ENCODE peak calls at places on chromosomes 16 and 17, in six cellular contexts. U is fibroblast of the aortic adventitia, E is IMR-90, W is heart left ventricle, B is gastrocnemius medialis, Q is GM12865. Z is an unnamed sample.

GRCh38 chr17:60305141-60305540 is 86.8 kb downstream of the USP32 start:
- DNase-seq in U (no peak), E (no peak), W (no peak), B (no peak), Q (peak), Z (no peak)

GRCh38 chr17:78897639-78897996 is 5.4 kb downstream of the CEP295NL start:
- DNase-seq in U (no peak), E (no peak), W (no peak), B (no peak), Q (no peak), Z (no peak)

GRCh38 chr16:50841081-50841886 is 99.4 kb downstream of the CYLD start:
- DNase-seq in U (peak), E (no peak), W (no peak), B (no peak), Q (peak), Z (no peak)

GRCh38 chr17:61837175-61838051 is 25.9 kb downstream of the BRIP1 start:
- DNase-seq in U (peak), E (peak), W (peak), B (no peak), Q (peak), Z (peak)

GRCh38 chr16:81720973-81721907 is 57.9 kb upstream of the PLCG2 start:
- DNase-seq in U (peak), E (peak), W (no peak), B (no peak), Q (no peak), Z (peak)

GRCh38 chr17:46950997-46951621 is 27.9 kb downstream of the RPRML start:
- DNase-seq in U (no peak), E (no peak), W (no peak), B (no peak), Q (no peak), Z (no peak)

GRCh38 chr16:55543470-55543869 is 23.0 kb upstream of the CAPNS2 start:
- DNase-seq in U (peak), E (peak), W (no peak), B (no peak), Q (no peak), Z (peak)

GRCh38 chr17:29237476-29238132 is 9.1 kb upstream of the CRYBA1 start:
- DNase-seq in U (peak), E (peak), W (no peak), B (no peak), Q (no peak), Z (peak)

GRCh38 chr16:31200821-31201510 is 1.6 kb downstream of the PYCARD start:
- DNase-seq in U (no peak), E (no peak), W (no peak), B (no peak), Q (peak), Z (peak)

GRCh38 chr17:79997004-79997673 is 38.5 kb downstream of the TBC1D16 start:
- DNase-seq in U (no peak), E (no peak), W (no peak), B (no peak), Q (peak), Z (no peak)

GRCh38 chr16:68434654-68435210 is 13.6 kb downstream of the SMPD3 start:
- DNase-seq in U (no peak), E (no peak), W (no peak), B (no peak), Q (no peak), Z (no peak)

GRCh38 chr16:53518550-53519416 is 15.8 kb upstream of the AKTIP start:
- DNase-seq in U (peak), E (peak), W (peak), B (peak), Q (peak), Z (peak)

GRCh38 chr16:57525761-57526160 is 10.6 kb downstream of the CCDC102A start:
- DNase-seq in U (no peak), E (no peak), W (no peak), B (no peak), Q (no peak), Z (no peak)

GRCh38 chr17:74854792-74855191 is 4.9 kb downstream of the GRIN2C start:
- DNase-seq in U (no peak), E (no peak), W (no peak), B (no peak), Q (no peak), Z (no peak)

GRCh38 chr17:82315703-82316358 is 1.6 kb downstream of the CD7 start:
- DNase-seq in U (no peak), E (no peak), W (no peak), B (no peak), Q (no peak), Z (no peak)

GRCh38 chr16:89598199-89598598 is 15.2 kb upstream of the DPEP1 start:
- DNase-seq in U (peak), E (peak), W (no peak), B (no peak), Q (peak), Z (no peak)

GRCh38 chr16:89358030-89359005 is 132.0 kb downstream of the ANKRD11 start:
- DNase-seq in U (no peak), E (no peak), W (no peak), B (no peak), Q (peak), Z (no peak)

GRCh38 chr17:64573214-64573613 is 66.4 kb downstream of the CEP95 start:
- DNase-seq in U (no peak), E (no peak), W (no peak), B (no peak), Q (no peak), Z (no peak)

GRCh38 chr16:68275611-68276191 is 11.4 kb downstream of the SLC7A6 start:
- DNase-seq in U (no peak), E (no peak), W (no peak), B (no peak), Q (peak), Z (no peak)

GRCh38 chr16:66510298-66510697 is 39.6 kb downstream of the TK2 start:
- DNase-seq in U (no peak), E (no peak), W (no peak), B (no peak), Q (no peak), Z (no peak)

GRCh38 chr16:86865866-86866675 is 287.7 kb downstream of the FOXL1 start:
- DNase-seq in U (no peak), E (peak), W (peak), B (peak), Q (no peak), Z (peak)

GRCh38 chr16:83878838-83879237 is 20.1 kb upstream of the MLYCD start:
- DNase-seq in U (peak), E (peak), W (no peak), B (no peak), Q (no peak), Z (peak)

GRCh38 chr17:596287-596686 is 118.4 kb downstream of the VPS53 start:
- DNase-seq in U (no peak), E (peak), W (no peak), B (no peak), Q (no peak), Z (peak)

GRCh38 chr16:88464447-88465318 is 11.6 kb downstream of the ZFPM1 start:
- DNase-seq in U (peak), E (no peak), W (no peak), B (no peak), Q (no peak), Z (peak)

GRCh38 chr16:27764869-27765675 is 215.1 kb downstream of the KATNIP start:
- DNase-seq in U (no peak), E (no peak), W (no peak), B (no peak), Q (no peak), Z (peak)

GRCh38 chr16:813916-814412 is 13.4 kb upstream of the GNG13 start:
- DNase-seq in U (no peak), E (no peak), W (no peak), B (no peak), Q (no peak), Z (no peak)
- H3K4me3 ChIP-seq in U (no peak), E (no peak), W (peak), B (no peak), Q (no peak), Z (no peak)

DNA sequence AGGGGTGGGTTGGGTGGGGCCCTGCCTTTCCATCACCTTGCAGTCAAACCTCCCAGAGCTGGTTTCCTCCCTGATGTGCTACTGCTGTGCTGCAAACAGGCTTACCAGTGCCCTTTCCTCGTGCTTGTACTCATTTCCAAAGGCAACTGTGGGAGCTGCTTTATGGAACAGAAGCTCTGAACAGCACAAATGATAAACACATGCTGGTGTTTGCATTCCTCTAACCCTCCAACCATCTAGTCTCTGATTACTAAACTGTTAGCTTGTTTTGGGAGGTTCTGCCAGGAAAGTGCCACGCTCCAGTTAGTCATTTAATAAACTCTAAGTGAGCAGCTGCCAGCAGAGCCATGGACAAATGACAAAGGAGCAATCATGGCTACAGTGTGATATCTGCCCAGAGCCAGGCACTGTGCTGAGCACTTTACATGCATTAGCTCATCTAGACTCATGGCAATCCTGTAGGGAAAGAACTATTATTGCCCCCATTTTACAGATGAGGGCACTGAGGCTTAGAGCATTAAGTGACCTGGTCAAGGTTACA is 110.4 kb downstream of the VAT1L start:
- DNase-seq in U (peak), E (peak), W (no peak), B (no peak), Q (no peak), Z (peak)
- H3K4me3 ChIP-seq in U (no peak), E (no peak), W (no peak), B (no peak), Q (no peak), Z (no peak)

DNA sequence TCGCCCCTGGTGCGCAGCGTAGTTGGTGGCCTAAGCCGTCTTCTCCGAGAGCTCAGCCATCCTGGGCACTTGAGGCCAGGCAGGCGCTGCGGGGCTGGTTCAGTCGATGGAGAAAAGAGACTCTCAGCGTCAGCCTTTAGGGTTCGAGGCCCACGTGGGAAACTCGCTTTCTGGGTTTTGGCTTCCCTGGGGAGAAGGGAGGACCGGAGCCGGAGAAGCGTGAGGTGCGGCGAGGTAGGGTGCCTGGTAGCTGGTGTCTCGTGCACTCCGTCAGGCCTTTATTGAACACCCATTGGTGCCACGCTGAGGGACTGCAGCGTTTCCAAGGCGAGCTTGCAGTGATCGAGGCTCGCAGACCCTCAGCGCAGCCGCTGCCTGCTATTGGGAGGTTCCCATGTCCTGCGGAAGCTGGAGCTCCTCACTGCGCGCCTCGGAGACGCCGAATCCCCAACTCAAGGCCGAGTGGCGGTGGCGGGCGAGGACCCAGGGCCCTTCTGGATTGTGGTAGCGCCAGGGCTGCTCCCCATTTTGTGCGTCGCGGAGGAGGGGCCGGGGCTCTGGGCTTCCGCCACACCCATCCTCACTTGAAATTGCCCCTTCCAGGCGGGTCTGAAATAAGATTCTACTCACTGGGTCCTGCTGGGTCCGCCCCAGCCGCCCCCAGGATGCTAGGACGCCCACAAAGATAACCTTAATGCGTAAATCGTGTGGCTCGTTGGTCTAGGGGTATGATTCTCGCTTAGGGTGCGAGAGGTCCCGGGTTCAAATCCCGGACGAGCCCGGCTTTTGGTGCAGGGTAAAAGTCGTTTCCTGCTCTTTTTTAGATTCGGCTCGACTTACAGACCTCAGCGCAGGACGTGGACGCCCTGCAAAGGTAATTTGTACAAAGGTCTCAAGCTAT is 1.2 kb downstream of the OR1F1 start:
- DNase-seq in U (peak), E (peak), W (no peak), B (no peak), Q (peak), Z (peak)
- H3K4me3 ChIP-seq in U (peak), E (peak), W (peak), B (peak), Q (peak), Z (peak)

DNA sequence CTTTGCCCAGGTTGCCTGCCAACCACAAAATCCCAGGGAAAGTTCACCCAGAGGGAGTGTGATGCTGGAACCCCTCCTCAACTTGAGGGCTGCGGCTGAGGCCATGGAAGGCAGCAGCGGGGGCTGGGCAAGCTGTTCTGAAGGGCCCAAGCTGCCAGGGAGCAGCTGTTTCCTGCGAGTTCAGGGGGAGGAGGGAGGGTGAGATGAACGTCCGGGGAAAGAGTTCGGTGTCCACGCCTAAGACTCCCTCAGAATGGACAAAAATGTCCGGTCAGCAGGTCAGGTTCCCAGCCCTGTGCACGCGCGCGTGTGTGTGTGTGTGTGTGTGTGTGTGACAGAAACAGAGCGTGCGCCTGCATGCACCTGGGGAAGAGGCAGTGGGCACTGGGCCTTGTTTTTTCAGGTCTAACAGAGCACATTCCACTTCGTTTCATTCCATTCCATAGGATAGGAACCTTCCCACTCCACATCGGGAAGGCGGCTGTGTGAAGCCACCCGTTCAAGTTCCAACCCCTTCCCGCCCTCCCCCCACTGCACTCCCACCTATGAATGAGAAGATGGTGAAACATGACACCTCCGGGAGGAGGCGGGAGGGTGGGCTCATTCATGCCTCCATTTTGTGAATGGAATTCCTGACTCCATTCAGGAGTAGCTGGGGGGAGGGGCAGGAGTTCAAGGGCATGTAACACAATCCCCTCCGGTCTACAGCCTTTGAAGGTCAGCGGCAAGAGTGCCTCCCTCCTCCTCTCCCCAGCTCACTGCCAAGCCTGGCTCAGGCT is 15.6 kb downstream of the ETV4 start:
- DNase-seq in U (peak), E (peak), W (peak), B (peak), Q (no peak), Z (peak)
- H3K4me3 ChIP-seq in U (no peak), E (peak), W (peak), B (peak), Q (no peak), Z (peak)

DNA sequence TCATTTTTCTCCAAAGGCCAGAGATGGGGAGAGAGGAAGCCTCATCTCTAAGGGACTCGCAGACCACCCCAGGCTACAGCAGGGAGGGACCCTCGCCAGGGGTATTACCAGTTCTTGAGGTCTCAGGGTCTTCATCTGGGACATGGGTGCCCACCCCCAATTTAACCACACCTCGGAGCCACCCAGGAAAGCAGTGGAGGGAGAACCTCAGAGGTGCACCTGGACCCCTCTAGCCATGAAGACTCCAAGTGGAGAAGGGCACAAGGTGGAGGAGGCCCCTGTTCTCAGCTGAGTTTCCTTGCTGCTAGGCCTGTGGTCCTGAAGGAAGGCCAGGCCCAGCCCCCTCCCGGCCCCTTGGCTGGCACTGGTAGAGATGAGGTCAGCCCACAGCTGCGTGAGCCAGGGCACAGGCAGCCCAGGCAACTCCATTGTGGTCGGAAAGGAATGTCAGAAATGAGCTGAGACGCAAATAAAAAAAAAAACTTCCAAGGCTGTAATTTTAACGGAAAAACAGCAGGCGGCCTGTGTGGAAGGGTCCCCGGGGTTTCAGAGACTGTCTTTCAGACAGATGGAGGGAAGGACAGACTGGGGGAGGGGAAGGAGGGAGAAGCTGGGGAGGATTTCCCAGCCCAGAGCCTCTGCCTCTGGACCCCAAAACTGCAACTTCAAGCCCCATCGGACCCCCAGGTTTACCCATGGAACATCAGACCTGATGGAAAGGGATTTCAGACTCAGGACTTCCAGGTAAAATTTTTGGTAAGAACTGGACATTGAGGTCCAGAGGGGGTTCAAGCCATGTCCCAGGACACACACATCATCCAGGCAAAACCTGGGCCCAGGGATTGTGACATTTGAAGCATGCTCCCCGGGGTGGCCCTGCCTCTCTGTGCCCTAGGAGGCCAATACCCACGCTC is 25.5 kb upstream of the MRPS23 start:
- DNase-seq in U (peak), E (peak), W (peak), B (peak), Q (no peak), Z (peak)
- H3K4me3 ChIP-seq in U (peak), E (no peak), W (peak), B (no peak), Q (no peak), Z (peak)

DNA sequence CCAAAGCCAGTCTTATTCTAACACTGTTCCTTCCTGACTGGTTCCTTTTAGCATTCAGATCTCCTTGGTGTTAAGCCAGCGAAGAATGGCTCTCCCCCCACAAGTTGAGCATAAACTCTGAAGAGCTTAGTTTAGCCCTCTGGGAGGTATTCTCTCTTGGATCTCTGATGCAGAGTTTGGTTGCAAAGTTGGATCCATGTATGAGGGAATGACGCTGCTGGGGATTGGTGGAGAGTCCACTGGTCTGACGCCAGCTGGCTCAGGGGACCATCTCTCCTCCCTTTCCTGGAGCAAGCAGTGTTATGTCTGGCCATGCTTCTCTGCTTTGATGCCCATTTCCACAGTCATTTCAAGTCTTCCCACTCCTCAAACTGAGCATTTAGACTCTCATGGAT is 193.1 kb upstream of the CDH11 start:
- DNase-seq in U (peak), E (no peak), W (peak), B (peak), Q (no peak), Z (no peak)
- H3K4me3 ChIP-seq in U (no peak), E (no peak), W (no peak), B (no peak), Q (no peak), Z (no peak)

GRCh38 chr16:693766-694165 is 3.6 kb upstream of the WDR24 start:
- DNase-seq in U (no peak), E (no peak), W (no peak), B (no peak), Q (no peak), Z (no peak)
- H3K4me3 ChIP-seq in U (no peak), E (no peak), W (peak), B (no peak), Q (no peak), Z (no peak)

DNA sequence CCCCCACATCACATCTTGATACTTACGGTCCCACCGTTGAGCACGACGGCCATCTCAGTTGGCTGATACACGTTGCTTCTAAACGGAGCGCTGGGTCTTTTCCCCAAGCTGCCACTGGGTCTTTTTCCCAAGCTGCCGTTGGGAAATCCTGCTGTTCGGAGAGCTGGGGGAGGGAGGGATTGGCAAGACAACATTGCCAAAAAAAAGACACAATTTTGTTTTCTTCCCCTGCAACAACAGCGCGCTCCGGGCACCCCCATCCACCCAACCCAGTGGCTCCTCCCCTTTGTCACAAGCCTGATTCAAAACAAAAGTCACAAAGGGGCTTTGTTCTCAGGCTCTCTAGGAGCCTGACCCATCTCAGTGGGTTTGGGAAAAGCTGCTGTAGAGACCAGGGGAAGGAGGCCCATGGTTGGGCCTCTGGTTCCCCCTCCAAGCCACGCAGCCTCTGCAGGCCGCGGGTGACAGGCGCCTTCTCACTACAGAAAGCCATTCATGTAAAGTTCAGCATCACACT is 22.8 kb downstream of the GPRC5B start:
- DNase-seq in U (no peak), E (no peak), W (no peak), B (no peak), Q (no peak), Z (no peak)
- H3K4me3 ChIP-seq in U (no peak), E (no peak), W (peak), B (no peak), Q (no peak), Z (no peak)